ENCODE peak calls at places on chromosomes 11 and 22, in ten cellular contexts. I, G, M, Z, J, H, K, W, N and X are unnamed samples.

GRCh38 chr11:61331636-61332035 is 1.3 kb downstream of the DDB1 start:
- DNase-seq in I (no peak), G (no peak), M (no peak), Z (no peak), J (no peak), H (no peak), K (no peak), W (no peak), N (no peak), X (no peak)

GRCh38 chr11:12066056-12066798 is 44.2 kb upstream of the MICAL2 start:
- DNase-seq in I (no peak), G (peak), M (peak), Z (no peak), J (peak), H (peak), K (no peak), W (no peak), N (no peak), X (peak)

GRCh38 chr11:66068923-66069714 is 953 bp upstream of the PACS1 start:
- DNase-seq in I (peak), G (no peak), M (peak), Z (no peak), J (peak), H (peak), K (no peak), W (no peak), N (no peak), X (no peak)

GRCh38 chr22:46916886-46917625 is 154.6 kb downstream of the TBC1D22A start:
- DNase-seq in I (no peak), G (no peak), M (no peak), Z (no peak), J (no peak), H (no peak), K (peak), W (no peak), N (no peak), X (peak)

GRCh38 chr11:23688835-23689234 is 808.0 kb upstream of the LUZP2 start:
- DNase-seq in I (no peak), G (no peak), M (no peak), Z (no peak), J (peak), H (no peak), K (no peak), W (no peak), N (no peak), X (no peak)

GRCh38 chr11:101126551-101127347 is 2.9 kb downstream of the PGR start:
- DNase-seq in I (peak), G (no peak), M (no peak), Z (peak), J (no peak), H (no peak), K (no peak), W (no peak), N (peak), X (peak)

GRCh38 chr22:19108807-19109197 is 13.4 kb downstream of the DGCR2 start:
- DNase-seq in I (no peak), G (no peak), M (no peak), Z (no peak), J (no peak), H (no peak), K (no peak), W (no peak), N (no peak), X (peak)

GRCh38 chr11:121253951-121254350 is 38.6 kb upstream of the SC5D start:
- DNase-seq in I (no peak), G (no peak), M (no peak), Z (no peak), J (no peak), H (no peak), K (no peak), W (no peak), N (no peak), X (no peak)

GRCh38 chr11:76830639-76831312 is 29.9 kb upstream of the ACER3 start:
- DNase-seq in I (no peak), G (no peak), M (no peak), Z (no peak), J (peak), H (peak), K (peak), W (no peak), N (no peak), X (no peak)

GRCh38 chr11:105245781-105246315 is 106.3 kb upstream of the CARD18 start:
- DNase-seq in I (no peak), G (no peak), M (no peak), Z (no peak), J (peak), H (no peak), K (no peak), W (no peak), N (no peak), X (no peak)

GRCh38 chr11:8839957-8840945 is 70.7 kb upstream of the AKIP1 start:
- DNase-seq in I (no peak), G (no peak), M (no peak), Z (no peak), J (peak), H (peak), K (no peak), W (no peak), N (no peak), X (no peak)

GRCh38 chr11:100619484-100619883 is 67.6 kb upstream of the ARHGAP42 start:
- DNase-seq in I (no peak), G (no peak), M (no peak), Z (no peak), J (peak), H (no peak), K (no peak), W (no peak), N (no peak), X (no peak)

GRCh38 chr22:30574095-30574981 is at the start of gene GAL3ST1:
- DNase-seq in I (no peak), G (no peak), M (peak), Z (no peak), J (no peak), H (no peak), K (no peak), W (peak), N (no peak), X (no peak)

GRCh38 chr11:119533931-119534694 is 111.1 kb upstream of the THY1 start:
- DNase-seq in I (peak), G (peak), M (peak), Z (peak), J (peak), H (peak), K (no peak), W (peak), N (no peak), X (no peak)

GRCh38 chr11:95256204-95256819 is 25.3 kb upstream of the SESN3 start:
- DNase-seq in I (peak), G (no peak), M (no peak), Z (no peak), J (peak), H (no peak), K (no peak), W (no peak), N (no peak), X (no peak)

GRCh38 chr11:122656073-122656630 is 630 bp downstream of the UBASH3B start:
- DNase-seq in I (peak), G (no peak), M (peak), Z (peak), J (peak), H (peak), K (no peak), W (peak), N (peak), X (peak)

GRCh38 chr22:39839917-39840510 is 53.5 kb downstream of the ENTHD1 start:
- DNase-seq in I (no peak), G (no peak), M (no peak), Z (peak), J (no peak), H (no peak), K (no peak), W (no peak), N (no peak), X (no peak)

GRCh38 chr11:11010624-11011127 is 152.8 kb upstream of the ZBED5 start:
- DNase-seq in I (no peak), G (peak), M (peak), Z (no peak), J (peak), H (peak), K (no peak), W (no peak), N (no peak), X (no peak)

GRCh38 chr11:13923716-13924650 is 38.5 kb upstream of the SPON1 start:
- DNase-seq in I (no peak), G (peak), M (no peak), Z (no peak), J (no peak), H (no peak), K (peak), W (no peak), N (no peak), X (no peak)

GRCh38 chr11:76654310-76654851 is 16.2 kb downstream of the LRRC32 start:
- DNase-seq in I (peak), G (no peak), M (no peak), Z (peak), J (peak), H (no peak), K (peak), W (no peak), N (peak), X (peak)

DNA sequence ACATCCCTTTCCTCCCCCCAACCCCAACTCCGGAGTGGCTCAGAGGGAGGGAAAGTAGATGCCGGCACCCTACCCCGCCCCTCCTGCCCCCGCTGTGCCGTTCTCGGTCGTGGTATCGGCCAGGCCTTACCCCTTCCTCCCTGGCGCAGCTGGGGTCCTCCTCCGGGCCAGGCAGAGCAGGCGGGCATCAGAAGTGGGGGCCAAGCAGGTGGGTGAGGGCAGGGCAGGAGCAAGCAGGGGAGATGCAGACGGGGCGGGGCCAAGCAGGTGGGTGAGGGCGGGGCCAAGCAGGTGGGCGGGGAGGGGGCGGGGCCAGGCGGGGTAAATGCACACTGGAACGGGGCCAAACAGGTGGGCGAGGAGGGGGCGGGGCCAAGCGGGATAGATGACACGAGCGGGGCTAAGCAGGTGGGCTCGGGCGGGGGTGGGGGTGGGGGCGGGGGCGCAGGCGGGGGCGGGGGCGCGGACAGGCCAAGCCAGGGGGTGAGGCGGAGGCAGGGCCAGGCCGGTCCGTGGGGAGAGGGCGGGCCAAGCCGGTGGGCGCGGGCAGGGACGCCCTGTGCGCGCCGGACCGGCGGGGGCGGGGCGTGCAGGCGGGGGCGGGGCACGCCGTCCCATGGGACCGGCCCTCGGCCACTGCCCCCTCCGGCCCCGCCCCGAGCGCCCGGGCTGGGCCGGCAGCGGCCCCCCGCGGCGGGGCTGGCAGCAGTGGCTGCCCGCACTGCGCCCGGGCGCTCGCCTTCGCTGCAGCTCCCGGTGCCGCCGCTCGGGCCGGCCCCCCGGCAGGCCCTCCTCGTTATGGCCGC is at the start of the genes KCNQ1 and TRPM5:
- DNase-seq in I (no peak), G (peak), M (peak), Z (peak), J (no peak), H (peak), K (no peak), W (peak), N (no peak), X (peak)
- TF ChIP-seq POLR2A in I (no peak), G (no peak), M (no peak), Z (no peak), J (no peak), H (peak), K (no peak), W (peak), N (peak), X (no peak)

GRCh38 chr22:36510384-36510783 is 3.5 kb upstream of the FOXRED2 start:
- DNase-seq in I (no peak), G (no peak), M (no peak), Z (no peak), J (no peak), H (no peak), K (no peak), W (peak), N (no peak), X (no peak)
- TF ChIP-seq POLR2A in I (no peak), G (no peak), M (no peak), Z (peak), J (no peak), H (no peak), K (no peak), W (no peak), N (no peak), X (no peak)

GRCh38 chr11:74017631-74018030 is 8.7 kb upstream of the UCP3 start:
- DNase-seq in I (no peak), G (no peak), M (no peak), Z (no peak), J (no peak), H (no peak), K (no peak), W (no peak), N (no peak), X (no peak)

GRCh38 chr11:74014880-74015279 is 6.0 kb upstream of the UCP3 start:
- DNase-seq in I (no peak), G (no peak), M (no peak), Z (no peak), J (no peak), H (no peak), K (no peak), W (no peak), N (no peak), X (no peak)

GRCh38 chr11:74013141-74013540 is 4.3 kb upstream of the UCP3 start:
- DNase-seq in I (no peak), G (no peak), M (no peak), Z (no peak), J (no peak), H (no peak), K (no peak), W (no peak), N (no peak), X (no peak)

GRCh38 chr11:74018331-74019005 is 9.6 kb upstream of the UCP3 start:
- DNase-seq in I (peak), G (no peak), M (no peak), Z (no peak), J (peak), H (peak), K (peak), W (peak), N (peak), X (peak)

DNA sequence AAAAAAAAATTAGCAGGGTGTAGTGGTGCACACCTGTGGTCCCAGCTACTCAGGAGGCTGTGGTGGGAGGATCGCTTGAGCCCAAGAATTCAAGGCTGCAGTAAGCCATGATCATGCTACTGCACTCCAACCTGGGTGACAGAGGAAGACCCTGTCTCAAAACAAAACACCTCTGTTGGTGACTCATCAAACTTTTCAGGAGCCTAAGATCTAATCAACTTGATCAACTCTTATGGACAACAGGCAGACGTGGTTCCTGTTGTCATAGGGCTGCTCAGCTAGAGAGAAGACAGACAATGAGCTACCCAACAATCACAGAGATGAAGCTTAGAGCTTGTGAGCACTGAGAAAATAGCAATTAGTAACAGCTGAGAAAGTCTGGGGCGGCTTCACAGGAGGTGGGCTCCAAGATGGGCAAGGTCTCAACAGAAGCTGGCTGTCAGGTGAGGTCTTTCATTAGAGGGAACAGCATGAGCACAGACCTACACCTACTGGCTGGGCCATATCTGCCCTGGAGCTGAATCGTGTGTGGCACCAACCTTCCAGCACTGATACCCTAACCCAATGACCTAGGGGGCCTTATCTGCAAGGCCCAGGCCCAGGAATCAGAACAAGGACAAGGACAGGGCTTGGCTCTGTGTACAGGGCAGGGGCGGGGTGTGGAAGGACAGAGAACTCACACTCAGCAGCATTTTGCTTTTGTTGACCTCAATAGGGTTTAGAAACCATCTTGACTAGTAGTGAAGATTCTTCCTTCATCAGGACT is 7.2 kb upstream of the UCP3 start:
- DNase-seq in I (no peak), G (no peak), M (no peak), Z (peak), J (no peak), H (no peak), K (no peak), W (no peak), N (no peak), X (no peak)
- TF ChIP-seq POLR2A in I (no peak), G (no peak), M (no peak), Z (no peak), J (no peak), H (no peak), K (no peak), W (no peak), N (no peak), X (no peak)

GRCh38 chr22:25402501-25403283 is 161.8 kb upstream of the GRK3 start:
- DNase-seq in I (peak), G (no peak), M (no peak), Z (no peak), J (peak), H (peak), K (peak), W (peak), N (no peak), X (no peak)
- TF ChIP-seq POLR2A in I (no peak), G (no peak), M (no peak), Z (no peak), J (no peak), H (no peak), K (no peak), W (peak), N (no peak), X (no peak)

GRCh38 chr11:1763796-1764661 is at the start of gene CTSD:
- DNase-seq in I (peak), G (peak), M (peak), Z (peak), J (peak), H (peak), K (no peak), W (peak), N (peak), X (peak)
- TF ChIP-seq POLR2A in I (no peak), G (peak), M (peak), Z (no peak), J (no peak), H (peak), K (no peak), W (peak), N (peak), X (peak)

GRCh38 chr11:62724171-62724570 is 3.1 kb downstream of the HNRNPUL2 start:
- DNase-seq in I (no peak), G (no peak), M (no peak), Z (no peak), J (no peak), H (no peak), K (no peak), W (no peak), N (no peak), X (no peak)

GRCh38 chr11:62726156-62727006 is 876 bp downstream of the HNRNPUL2 start:
- DNase-seq in I (peak), G (no peak), M (no peak), Z (no peak), J (no peak), H (peak), K (no peak), W (peak), N (no peak), X (peak)

GRCh38 chr11:62725686-62726085 is 1.6 kb downstream of the HNRNPUL2 start:
- DNase-seq in I (no peak), G (no peak), M (no peak), Z (no peak), J (no peak), H (no peak), K (no peak), W (no peak), N (no peak), X (peak)

GRCh38 chr11:62727833-62728721 is at the start of gene TTC9C:
- DNase-seq in I (peak), G (peak), M (peak), Z (peak), J (peak), H (peak), K (peak), W (peak), N (peak), X (peak)

DNA sequence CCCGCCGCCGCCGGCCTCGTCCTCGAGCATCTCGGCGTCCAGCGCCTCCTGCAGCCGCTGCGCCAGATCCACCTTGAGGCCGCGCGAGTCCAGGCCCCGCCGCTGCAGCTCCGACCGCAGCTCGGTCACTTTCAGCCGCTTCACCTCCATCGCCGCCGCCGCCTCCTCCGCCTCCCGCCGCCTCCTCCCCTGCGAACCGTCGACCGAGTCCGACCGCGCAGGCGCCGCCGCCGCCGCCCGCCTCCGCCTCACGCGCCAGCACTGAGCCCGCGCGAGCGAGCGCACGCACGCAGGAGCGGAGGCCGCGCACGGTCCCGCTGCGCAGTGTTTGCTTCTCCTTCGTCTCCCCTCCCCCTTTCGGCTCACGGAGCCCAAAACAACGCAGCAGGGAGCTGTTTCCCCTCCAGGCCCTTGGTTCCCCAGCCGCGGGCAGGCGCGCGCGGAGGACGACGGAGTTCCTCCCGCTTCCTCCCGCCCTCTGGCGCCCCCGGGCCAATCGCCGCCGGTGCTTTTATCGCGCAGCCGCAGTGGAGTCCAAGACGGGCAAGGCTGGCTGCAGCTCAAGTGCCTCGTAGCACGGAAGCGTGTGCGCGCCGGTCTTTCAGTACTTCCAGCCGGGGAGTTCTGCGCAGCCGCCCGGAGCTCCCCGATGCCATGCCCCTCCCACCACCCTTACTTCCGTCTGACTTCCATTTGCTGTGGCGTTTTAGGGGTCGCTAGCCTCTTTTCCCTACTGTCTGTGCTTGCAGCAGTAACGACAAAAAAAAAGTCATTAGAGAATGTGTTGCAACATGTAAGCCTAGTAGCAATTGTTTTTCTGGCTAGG is at the start of gene HNRNPUL2:
- DNase-seq in I (peak), G (peak), M (peak), Z (peak), J (peak), H (peak), K (peak), W (peak), N (peak), X (peak)
- TF ChIP-seq POLR2A in I (peak), G (peak), M (peak), Z (peak), J (peak), H (peak), K (no peak), W (peak), N (peak), X (peak)